ENCODE peak calls at places on chromosome X, in seven cellular contexts. R, S, H, Y, L, A and J are unnamed samples.

GRCh38 chrX:94252204-94252603 is 578.2 kb downstream of the FAM133A start:
- DNase-seq in H (no peak), A (no peak), L (no peak), Y (no peak), R (no peak), S (no peak), J (no peak)

GRCh38 chrX:106415276-106415895 is 196.4 kb upstream of the RADX start:
- DNase-seq in H (no peak), R (peak; percentile 14), A (no peak), L (peak; percentile 5), Y (peak; percentile 26), S (peak; percentile 8), J (peak; percentile 48)

GRCh38 chrX:71107762-71108360 is 1.3 kb upstream of the CXorf65 start:
- DNase-seq in S (no peak), Y (no peak), A (no peak), L (no peak), R (no peak), H (no peak), J (no peak)

GRCh38 chrX:19046343-19047215 is 62.7 kb upstream of the PHKA2 start:
- DNase-seq in H (peak; percentile 86), L (no peak), Y (no peak), R (no peak), S (peak; percentile 26), A (no peak), J (no peak)

GRCh38 chrX:2889045-2889605 is 40.0 kb downstream of the ARSD start:
- DNase-seq in S (no peak), H (no peak), Y (no peak), L (no peak), R (no peak), A (no peak), J (no peak)

GRCh38 chrX:124540474-124540873 is 194.1 kb downstream of the SH2D1A start:
- DNase-seq in Y (no peak), A (no peak), S (no peak), L (no peak), H (no peak), R (no peak), J (no peak)

GRCh38 chrX:132415012-132415411 is 73.8 kb downstream of the MBNL3 start:
- DNase-seq in Y (no peak), A (no peak), S (no peak), H (no peak), R (no peak), L (no peak), J (no peak)

GRCh38 chrX:8724176-8724757 is 7.7 kb downstream of the ANOS1 start:
- DNase-seq in S (no peak), R (no peak), A (no peak), L (no peak), H (peak; percentile 11), Y (peak; percentile 34), J (peak; percentile 83)

GRCh38 chrX:146881521-146881920 is 67.0 kb upstream of the CXorf51A start:
- DNase-seq in A (no peak), Y (no peak), H (no peak), L (no peak), S (no peak), R (no peak), J (no peak)

GRCh38 chrX:72276478-72276953 is 532 bp downstream of the RPS4X start:
- DNase-seq in H (no peak), Y (no peak), S (no peak), R (no peak), A (no peak), L (no peak), J (no peak)

GRCh38 chrX:124086411-124086810 is 124.9 kb downstream of the STAG2 start:
- DNase-seq in L (no peak), R (no peak), H (no peak), A (no peak), S (no peak), Y (no peak), J (no peak)

GRCh38 chrX:21996872-21997271 is 35.3 kb upstream of the PHEX start:
- DNase-seq in Y (no peak), R (no peak), H (no peak), A (no peak), L (peak; percentile 17), S (no peak), J (no peak)

GRCh38 chrX:148958896-148959295 is 458.5 kb downstream of the AFF2 start:
- DNase-seq in A (no peak), L (no peak), Y (no peak), R (no peak), H (no peak), S (no peak), J (no peak)

GRCh38 chrX:700936-701335 is 70.3 kb downstream of the SHOX start:
- DNase-seq in H (no peak), S (no peak), A (no peak), L (no peak), R (no peak), Y (no peak), J (peak; percentile 63)

GRCh38 chrX:86148024-86148511 is at the start of gene DACH2:
- DNase-seq in Y (peak; percentile 78), L (peak; percentile 40), R (peak; percentile 33), A (no peak), S (no peak), H (peak; percentile 58), J (peak; percentile 82)

GRCh38 chrX:915427-916234 is 285.0 kb downstream of the SHOX start:
- DNase-seq in S (no peak), Y (no peak), L (no peak), R (no peak), H (no peak), A (no peak), J (no peak)

GRCh38 chrX:53262918-53263394 is 18.4 kb downstream of the IQSEC2 start:
- DNase-seq in L (no peak), H (peak; percentile 61), R (peak; percentile 53), S (peak; percentile 34), A (no peak), Y (no peak), J (no peak)

GRCh38 chrX:31279359-31279758 is 207.5 kb upstream of the FTHL17 start:
- DNase-seq in R (no peak), Y (no peak), L (peak; percentile 18), S (no peak), H (no peak), A (no peak), J (peak; percentile 26)

GRCh38 chrX:101051549-101052302 is at the start of gene TRMT2B:
- DNase-seq in L (peak; percentile 35), R (peak; percentile 86), A (peak; percentile 44), Y (peak; percentile 74), S (peak; percentile 52), H (peak; percentile 84), J (peak; percentile 82)

GRCh38 chrX:106608016-106608415 is 3.8 kb upstream of the RADX start:
- DNase-seq in S (no peak), H (no peak), L (no peak), A (no peak), Y (no peak), R (no peak), J (peak; percentile 64)

GRCh38 chrX:129945131-129945530 is 37.3 kb upstream of the BCORL1 start:
- DNase-seq in L (no peak), S (no peak), A (no peak), Y (no peak), H (no peak), R (no peak), J (no peak)

GRCh38 chrX:47197526-47197925 is 3.9 kb downstream of the UBA1 start:
- DNase-seq in Y (no peak), S (no peak), A (no peak), R (no peak), L (no peak), H (no peak), J (no peak)

GRCh38 chrX:1661048-1661921 is 46.4 kb downstream of the ASMT start:
- DNase-seq in H (no peak), L (peak; percentile 13), R (peak; percentile 11), A (peak; percentile 98), S (peak; percentile 60), Y (no peak), J (peak; percentile 96)

DNA sequence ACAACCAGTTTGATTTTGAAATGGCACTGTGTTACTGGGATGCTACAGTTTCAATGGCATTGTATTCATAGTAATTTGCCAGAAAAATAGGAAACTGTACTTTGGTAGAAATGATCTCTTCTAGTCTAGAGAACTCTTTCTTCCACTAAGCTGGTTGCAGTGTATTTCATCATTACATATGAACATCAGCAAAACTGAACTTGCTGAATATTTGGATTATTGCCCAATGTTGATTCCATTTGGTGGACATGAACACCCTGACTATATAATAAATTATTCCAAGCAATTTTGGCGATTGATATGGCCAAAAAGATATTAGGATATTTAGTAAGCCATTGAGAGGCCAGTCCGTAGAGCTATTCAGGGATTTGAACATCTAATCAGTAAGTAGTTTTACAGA is 191.8 kb upstream of the CXorf66 start:
- DNase-seq in Y (no peak), S (no peak), L (no peak), H (no peak), R (no peak), A (no peak), J (no peak)
- H3K4me2 ChIP-seq in Y (no peak overlapping the region), S (no peak overlapping the region), L (no peak overlapping the region), H (no peak overlapping the region), R (no peak overlapping the region), A (no peak overlapping the region), J (no peak overlapping the region)

DNA sequence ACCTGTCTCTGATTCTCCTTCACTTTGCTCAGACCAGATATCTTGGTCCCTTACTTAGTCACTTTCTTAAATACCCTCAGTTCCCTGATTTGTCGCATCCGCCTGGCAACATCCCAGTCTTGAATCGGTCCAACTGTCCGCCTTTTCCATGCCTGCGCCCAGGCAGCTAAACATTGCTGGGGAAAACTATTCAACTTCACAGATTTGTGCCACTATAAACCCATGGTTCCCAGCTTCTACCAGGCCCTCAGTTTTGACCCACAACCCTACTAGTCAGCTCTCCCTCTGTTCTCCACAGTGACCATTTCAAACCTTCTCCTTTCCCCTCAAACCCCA is 451 bp upstream of the FGD1 start:
- DNase-seq in A (no peak), S (no peak), L (no peak), H (no peak), Y (no peak), R (no peak), J (no peak)
- TF ChIP-seq REST in A (no peak), S (no peak), L (no peak), H (no peak), Y (no peak), R (no peak), J (no peak)

DNA sequence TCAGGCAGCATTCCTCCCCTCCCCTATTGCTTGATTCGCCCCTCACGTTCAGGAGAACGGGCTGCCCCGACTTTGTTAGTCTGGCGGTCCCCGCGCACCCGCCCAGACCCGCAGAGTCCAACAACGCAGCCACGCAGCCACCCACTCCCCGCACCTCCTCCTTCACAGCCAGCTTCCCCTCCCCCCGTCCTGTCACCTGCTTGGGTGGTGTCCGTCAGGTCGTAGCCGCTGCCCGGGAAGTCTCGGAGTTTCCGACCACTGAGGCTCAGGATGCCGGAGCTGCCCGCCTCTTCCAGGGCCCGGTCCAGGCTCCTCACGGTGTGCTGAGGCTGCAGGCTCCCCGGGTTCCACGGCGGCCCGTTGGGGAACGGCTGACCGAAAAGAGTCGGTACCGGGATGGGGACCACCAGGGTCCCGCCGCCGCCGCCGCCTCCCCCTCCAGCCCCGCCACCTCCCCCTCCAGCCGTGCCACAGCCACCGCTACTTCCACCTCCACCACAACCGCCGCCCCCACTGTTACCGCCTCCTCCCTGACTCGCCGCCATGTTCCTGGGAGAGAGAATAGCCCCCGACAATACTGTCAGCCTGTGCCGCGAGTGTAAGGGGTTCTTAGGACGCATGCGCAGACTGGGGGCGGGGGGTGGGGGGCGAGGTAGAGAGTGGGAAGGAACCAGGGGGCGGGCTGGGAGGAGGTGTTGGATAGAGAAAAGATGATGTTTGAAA is at the start of gene LRCH2:
- DNase-seq in L (no peak), S (no peak), Y (peak; percentile 86), H (no peak), A (no peak), R (no peak), J (peak; percentile 55)
- H3K4me2 ChIP-seq in L (no peak within 1 kb of the TSS), S (no peak within 1 kb of the TSS), Y (peak within 1 kb of the TSS; percentile 72), H (peak within 1 kb of the TSS; percentile 91), A (no peak within 1 kb of the TSS), R (no peak within 1 kb of the TSS), J (peak within 1 kb of the TSS; percentile 84)

GRCh38 chrX:64205735-64206491 is 405 bp upstream of the AMER1 start:
- DNase-seq in Y (peak; percentile 93), S (peak; percentile 80), H (peak; percentile 83), L (peak; percentile 81), A (peak; percentile 71), R (peak; percentile 91), J (peak; percentile 87)
- TF ChIP-seq REST in Y (no peak), S (no peak), H (no peak), L (no peak), A (no peak), R (no peak), J (no peak)